ENCODE peak calls at places on chromosome 5, in seven cellular contexts. H, I, L, R, Y, O and E are unnamed samples.

GRCh38 chr5:142012186-142012785 is 541 bp downstream of the GNPDA1 start:
- DNase-seq in H (no peak), I (no peak), L (peak), R (no peak), Y (peak), O (peak), E (no peak)

GRCh38 chr5:60727032-60727431 is 27.1 kb upstream of the DEPDC1B start:
- DNase-seq in H (no peak), I (no peak), L (no peak), R (no peak), Y (no peak), O (no peak), E (no peak)

GRCh38 chr5:173191561-173191960 is 43.4 kb downstream of the NKX2-5 start:
- DNase-seq in H (no peak), I (no peak), L (no peak), R (no peak), Y (no peak), O (no peak), E (no peak)

GRCh38 chr5:38167562-38167996 is 90.8 kb upstream of the EGFLAM start:
- DNase-seq in H (peak), I (no peak), L (no peak), R (no peak), Y (no peak), O (no peak), E (no peak)

GRCh38 chr5:146238973-146239372 is 35.6 kb downstream of the RBM27 start:
- DNase-seq in H (no peak), I (no peak), L (no peak), R (peak), Y (no peak), O (no peak), E (no peak)

GRCh38 chr5:108251350-108251749 is 130.5 kb downstream of the FBXL17 start:
- DNase-seq in H (no peak), I (no peak), L (no peak), R (no peak), Y (peak), O (no peak), E (no peak)

GRCh38 chr5:52134013-52134650 is 653.6 kb upstream of the ITGA1 start:
- DNase-seq in H (no peak), I (no peak), L (no peak), R (no peak), Y (no peak), O (no peak), E (no peak)

GRCh38 chr5:40270274-40270855 is 409.4 kb upstream of the PTGER4 start:
- DNase-seq in H (no peak), I (no peak), L (no peak), R (no peak), Y (no peak), O (no peak), E (no peak)

GRCh38 chr5:95060100-95060499 is 224.8 kb downstream of the MCTP1 start:
- DNase-seq in H (no peak), I (no peak), L (no peak), R (no peak), Y (no peak), O (no peak), E (no peak)

GRCh38 chr5:181261320-181262085 is 560 bp upstream of the TRIM52 start:
- DNase-seq in H (peak), I (no peak), L (peak), R (peak), Y (peak), O (peak), E (peak)

GRCh38 chr5:54889826-54890225 is 95.6 kb downstream of the ESM1 start:
- DNase-seq in H (no peak), I (peak), L (no peak), R (no peak), Y (peak), O (peak), E (no peak)

GRCh38 chr5:82413302-82414042 is 135.3 kb upstream of the RPS23 start:
- DNase-seq in H (no peak), I (no peak), L (no peak), R (no peak), Y (peak), O (peak), E (no peak)

GRCh38 chr5:132104561-132104960 is 31.0 kb downstream of the CSF2 start:
- DNase-seq in H (no peak), I (no peak), L (no peak), R (no peak), Y (no peak), O (peak), E (no peak)

GRCh38 chr5:6302099-6302498 is 76.2 kb downstream of the MED10 start:
- DNase-seq in H (no peak), I (no peak), L (no peak), R (no peak), Y (no peak), O (no peak), E (no peak)

GRCh38 chr5:11854926-11855325 is 49.3 kb downstream of the CTNND2 start:
- DNase-seq in H (no peak), I (no peak), L (no peak), R (no peak), Y (no peak), O (no peak), E (no peak)

GRCh38 chr5:143350790-143351603 is 52.5 kb downstream of the NR3C1 start:
- DNase-seq in H (no peak), I (peak), L (no peak), R (no peak), Y (peak), O (peak), E (no peak)

GRCh38 chr5:9240431-9240830 is 305.4 kb downstream of the SEMA5A start:
- DNase-seq in H (no peak), I (no peak), L (no peak), R (no peak), Y (no peak), O (no peak), E (no peak)

GRCh38 chr5:52799358-52799982 is 11.8 kb downstream of the ITGA1 start:
- DNase-seq in H (peak), I (peak), L (peak), R (peak), Y (peak), O (peak), E (no peak)

GRCh38 chr5:17190242-17190778 is 27.1 kb upstream of the BASP1 start:
- DNase-seq in H (no peak), I (no peak), L (peak), R (peak), Y (peak), O (peak), E (no peak)

GRCh38 chr5:98804066-98804465 is 30.6 kb downstream of the RGMB start:
- DNase-seq in H (no peak), I (no peak), L (no peak), R (no peak), Y (no peak), O (no peak), E (no peak)

GRCh38 chr5:73702534-73702933 is 76.5 kb downstream of the ARHGEF28 start:
- DNase-seq in H (no peak), I (no peak), L (no peak), R (no peak), Y (no peak), O (no peak), E (no peak)

GRCh38 chr5:14306415-14306814 is 163.3 kb downstream of the TRIO start:
- DNase-seq in H (no peak), I (no peak), L (no peak), R (no peak), Y (peak), O (no peak), E (no peak)

GRCh38 chr5:151357097-151357496 is 9.7 kb upstream of the SLC36A2 start:
- DNase-seq in H (no peak), I (no peak), L (no peak), R (no peak), Y (no peak), O (no peak), E (no peak)

GRCh38 chr5:180647465-180647864 is 1.9 kb downstream of the FLT4 start:
- DNase-seq in H (no peak), I (no peak), L (no peak), R (no peak), Y (no peak), O (no peak), E (no peak)

GRCh38 chr5:113776832-113777525 is 263.5 kb downstream of the YTHDC2 start:
- DNase-seq in H (no peak), I (no peak), L (no peak), R (no peak), Y (peak), O (no peak), E (no peak)

GRCh38 chr5:62149894-62150293 is 156.1 kb upstream of the KIF2A start:
- DNase-seq in H (no peak), I (no peak), L (no peak), R (no peak), Y (no peak), O (no peak), E (no peak)

GRCh38 chr5:16271851-16272250 is 92.3 kb upstream of the MARCHF11 start:
- DNase-seq in H (no peak), I (no peak), L (no peak), R (no peak), Y (no peak), O (no peak), E (no peak)

GRCh38 chr5:74148321-74148720 is 492.2 kb downstream of the ENC1 start:
- DNase-seq in H (no peak), I (no peak), L (no peak), R (no peak), Y (no peak), O (no peak), E (no peak)

GRCh38 chr5:65969539-65970393 is 43.4 kb downstream of the ERBIN start:
- DNase-seq in H (no peak), I (no peak), L (no peak), R (no peak), Y (no peak), O (no peak), E (no peak)

GRCh38 chr5:119049824-119050449 is 20.9 kb upstream of the DMXL1 start:
- DNase-seq in H (no peak), I (no peak), L (no peak), R (no peak), Y (peak), O (peak), E (no peak)

GRCh38 chr5:4804619-4805211 is 335.4 kb upstream of the ADAMTS16 start:
- DNase-seq in H (no peak), I (no peak), L (no peak), R (no peak), Y (no peak), O (no peak), E (no peak)

GRCh38 chr5:125198270-125198974 is 452.0 kb upstream of the ZNF608 start:
- DNase-seq in H (peak), I (no peak), L (peak), R (no peak), Y (peak), O (peak), E (peak)

GRCh38 chr5:142640316-142641005 is 45.4 kb downstream of the FGF1 start:
- DNase-seq in H (no peak), I (no peak), L (no peak), R (no peak), Y (no peak), O (no peak), E (no peak)

GRCh38 chr5:33662721-33663435 is 222.1 kb downstream of the TARS1 start:
- DNase-seq in H (no peak), I (no peak), L (no peak), R (no peak), Y (peak), O (peak), E (no peak)

DNA sequence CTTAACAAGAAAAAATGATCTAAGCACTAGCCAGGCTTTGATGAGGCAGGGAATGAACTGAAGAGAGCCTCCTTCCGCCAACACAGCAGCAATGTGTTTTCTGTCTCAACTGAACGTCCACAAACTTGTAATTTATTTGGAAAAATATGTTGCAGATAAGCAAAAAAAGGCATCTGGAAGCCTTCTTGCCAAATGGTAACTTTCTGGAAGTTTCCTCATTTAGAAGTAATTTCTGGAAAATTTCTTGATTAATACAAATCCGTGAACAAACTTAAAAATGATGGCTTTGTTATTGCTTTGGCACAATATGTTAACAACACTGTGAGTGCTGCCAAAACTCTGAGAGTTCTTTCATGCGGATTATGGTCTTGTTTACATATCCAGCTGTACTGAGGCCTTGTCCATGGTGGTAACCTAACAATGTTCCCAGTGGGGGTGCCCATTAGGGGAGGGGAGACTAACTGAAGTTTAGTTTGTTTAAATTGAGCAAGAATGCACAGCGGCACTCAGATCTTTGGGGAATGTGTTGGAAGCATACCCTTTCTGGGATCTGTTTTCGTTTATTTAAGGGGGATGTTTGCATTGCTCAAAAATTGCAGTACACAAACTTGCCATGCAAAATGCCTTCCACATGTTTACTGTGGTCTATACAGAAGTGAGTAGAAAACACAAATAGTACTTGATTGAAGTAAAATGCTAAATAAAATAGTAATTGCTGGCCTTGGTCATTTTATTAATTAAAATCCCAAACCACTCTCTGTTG is 334.7 kb downstream of the NR2F1-AS1 start:
- DNase-seq in H (no peak), I (no peak), L (peak), R (no peak), Y (peak), O (no peak), E (no peak)
- TF ChIP-seq CTCF in H (no peak), I (no peak), L (no peak), R (no peak), Y (no peak), O (no peak), E (no peak)

DNA sequence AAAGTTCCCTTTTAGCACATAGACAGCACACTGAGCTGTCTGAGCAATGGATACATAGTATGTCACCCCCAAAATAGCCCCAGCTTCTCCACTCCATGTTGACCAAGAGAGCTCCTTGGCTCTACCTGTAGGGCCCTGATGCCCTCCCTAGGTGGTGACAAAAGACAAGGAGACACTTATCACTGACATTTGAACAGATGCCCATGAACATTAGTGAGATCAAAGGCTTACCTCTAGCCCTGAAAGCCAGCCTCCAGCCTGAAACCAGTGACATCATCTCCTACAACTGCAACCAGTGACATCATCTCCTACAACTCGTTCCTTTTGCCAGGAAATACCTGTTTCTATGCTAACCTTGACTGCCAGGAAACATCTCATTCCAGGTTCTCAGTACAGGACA is 122.7 kb downstream of the FSTL4 start:
- DNase-seq in H (no peak), I (no peak), L (no peak), R (peak), Y (no peak), O (no peak), E (no peak)
- TF ChIP-seq CTCF in H (no peak), I (no peak), L (peak), R (no peak), Y (no peak), O (no peak), E (no peak)

DNA sequence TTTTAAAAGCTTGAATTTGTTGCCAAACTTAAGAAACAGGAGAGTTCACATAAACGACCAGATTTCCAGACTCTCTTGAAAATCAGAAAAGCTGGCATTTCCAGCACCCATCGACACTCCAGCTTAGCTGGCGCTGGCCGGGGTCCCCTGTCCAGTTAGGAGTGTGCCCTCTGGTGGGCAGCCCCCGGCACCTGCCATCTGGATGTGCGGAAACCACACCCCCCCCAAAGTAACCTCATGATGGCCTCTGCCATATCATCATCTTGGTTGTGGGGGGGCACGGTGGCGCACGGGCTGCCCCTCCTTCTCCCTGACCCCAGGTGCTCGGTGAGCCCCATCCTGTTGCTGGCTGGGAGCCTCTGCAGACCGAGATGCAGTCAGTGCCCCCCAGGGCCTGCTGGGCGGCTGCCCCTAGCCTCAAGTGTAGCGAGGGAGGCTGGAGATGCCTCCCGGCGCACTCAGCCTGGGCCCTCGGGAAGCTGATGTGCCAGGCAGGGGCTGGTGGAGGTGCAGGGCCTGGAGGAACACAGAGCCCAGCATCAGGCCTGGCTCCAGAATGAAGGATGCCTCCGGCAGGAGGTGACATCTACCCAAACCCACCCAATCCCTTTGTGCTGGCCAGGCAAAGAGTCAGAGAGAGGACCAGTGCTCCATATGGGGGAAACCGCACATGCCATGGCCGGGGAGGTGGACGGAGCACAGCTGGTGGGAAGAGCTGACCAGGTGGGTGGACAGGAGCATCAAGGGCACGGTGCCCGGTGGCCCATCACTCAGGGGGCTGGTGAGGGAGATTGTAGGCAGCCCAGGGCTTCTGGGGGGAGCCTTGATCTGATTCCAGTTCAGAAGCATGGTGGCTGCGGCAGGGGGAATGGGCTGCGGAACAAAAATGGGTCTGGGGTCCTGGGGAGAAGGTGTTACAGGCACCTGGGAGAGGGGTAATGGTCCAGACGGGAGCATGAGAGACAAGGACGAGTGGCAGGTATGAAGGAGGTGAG is 70.6 kb downstream of the ADAMTS2 start:
- DNase-seq in H (no peak), I (no peak), L (no peak), R (no peak), Y (no peak), O (no peak), E (no peak)
- TF ChIP-seq CTCF in H (no peak), I (no peak), L (no peak), R (no peak), Y (peak), O (peak), E (no peak)

DNA sequence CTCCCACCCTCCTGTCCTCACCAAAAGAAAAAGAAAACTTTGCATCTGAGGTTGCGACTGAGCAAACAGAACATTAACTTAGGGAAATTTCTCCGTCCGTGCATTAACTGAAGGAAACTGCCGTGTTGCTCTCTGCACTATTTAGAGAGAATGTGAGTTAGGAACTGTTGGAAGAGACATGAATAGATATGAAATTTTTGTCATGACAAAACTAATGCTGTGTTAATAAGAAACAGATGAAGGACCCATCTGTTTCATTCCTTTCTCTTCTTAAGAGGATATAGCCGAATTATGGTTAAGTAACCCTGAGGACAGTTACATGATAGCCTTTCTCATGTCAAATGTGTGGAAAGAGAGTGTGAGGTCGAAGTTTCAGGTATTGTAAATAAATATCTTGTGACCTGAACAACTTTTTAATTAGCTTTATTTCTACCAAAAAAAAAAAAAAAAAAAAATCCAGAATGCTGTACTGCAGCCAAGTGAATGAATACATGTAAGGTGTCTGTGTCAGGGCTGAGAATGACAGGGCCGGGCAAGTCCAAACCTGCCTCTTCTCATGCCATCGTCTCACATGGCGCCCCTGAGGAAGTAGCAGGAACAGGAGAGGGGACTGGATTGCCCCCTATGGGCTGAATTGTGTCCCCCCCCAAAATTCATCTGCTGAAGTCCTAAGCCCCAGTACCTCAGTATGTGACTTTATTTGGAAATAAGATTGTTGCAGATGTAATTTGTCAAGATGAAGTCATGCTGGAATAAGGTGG is 35.6 kb upstream of the ANKRD33B start:
- DNase-seq in H (no peak), I (no peak), L (no peak), R (no peak), Y (peak), O (peak), E (no peak)
- TF ChIP-seq CTCF in H (no peak), I (no peak), L (no peak), R (no peak), Y (peak), O (peak), E (peak)

DNA sequence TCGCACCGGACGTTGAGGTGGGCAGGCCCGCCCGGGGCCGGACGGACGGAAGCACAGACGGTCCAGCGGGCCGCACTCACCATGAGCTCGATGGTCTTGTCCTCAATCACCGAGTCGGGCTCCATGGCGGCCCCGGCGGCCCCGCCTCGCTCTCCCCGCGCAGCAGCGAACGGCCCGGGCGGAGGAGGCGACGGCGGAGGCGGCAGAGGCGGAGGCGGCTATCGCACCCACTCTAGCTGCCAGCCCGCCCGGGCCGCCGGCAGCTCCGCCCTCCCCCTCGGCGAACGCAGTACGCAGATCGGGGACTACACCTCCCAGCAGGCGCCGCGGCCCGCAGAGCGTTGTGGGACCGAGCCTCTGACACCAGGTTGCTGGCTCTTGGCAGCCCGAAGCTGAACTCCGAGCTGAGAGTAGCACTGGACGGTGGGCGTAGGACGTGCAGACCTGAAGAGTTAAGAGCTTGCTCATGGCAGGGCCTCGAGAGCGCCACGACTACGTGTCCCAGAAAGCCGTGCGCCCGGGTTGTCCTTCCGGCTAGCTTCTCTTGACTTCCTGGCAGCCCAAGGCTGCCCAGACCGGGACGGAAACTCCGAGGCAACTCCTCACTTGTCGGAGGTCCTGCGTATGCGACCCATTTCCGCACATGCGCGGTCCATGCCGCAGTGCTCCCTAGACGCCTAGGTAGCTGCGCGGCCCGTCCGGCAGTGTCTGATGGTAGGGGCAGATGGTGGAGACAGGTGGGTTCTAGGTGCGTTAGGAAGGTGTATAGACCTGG is at the start of gene FBXW11:
- DNase-seq in H (peak), I (peak), L (peak), R (peak), Y (peak), O (peak), E (peak)
- TF ChIP-seq CTCF in H (no peak), I (no peak), L (no peak), R (no peak), Y (no peak), O (no peak), E (no peak)

GRCh38 chr5:170917113-170917512 is 55.3 kb downstream of the RANBP17 start:
- DNase-seq in H (no peak), I (no peak), L (no peak), R (no peak), Y (no peak), O (no peak), E (no peak)
- TF ChIP-seq CTCF in H (no peak), I (no peak), L (no peak), R (no peak), Y (peak), O (peak), E (peak)